ENCODE peak calls at places on chromosomes 11 and 22, in ten cellular contexts. F, Y, K, Z, U, V, J, O, X and S are unnamed samples.

GRCh38 chr11:33857924-33858323 is 34.0 kb downstream of the LMO2 start:
- DNase-seq in F (peak; percentile 63), Y (peak; percentile 72), K (peak; percentile 78), Z (peak; percentile 5), U (peak; percentile 69), V (peak; percentile 85), J (peak; percentile 27), O (peak; percentile 74), X (peak; percentile 74), S (peak; percentile 86)

GRCh38 chr11:128424271-128424709 is 163.1 kb downstream of the ETS1 start:
- DNase-seq in F (no peak), Y (no peak), K (no peak), Z (no peak), U (peak; percentile 60), V (peak; percentile 77), J (peak; percentile 38), O (peak; percentile 67), X (no peak), S (no peak)

GRCh38 chr11:118106789-118107335 is 20.1 kb upstream of the SMIM35 start:
- DNase-seq in F (no peak), Y (no peak), K (no peak), Z (no peak), U (no peak), V (no peak), J (no peak), O (no peak), X (no peak), S (no peak)

GRCh38 chr11:122756417-122756816 is 81.9 kb upstream of the CRTAM start:
- DNase-seq in F (no peak), Y (peak; percentile 91), K (no peak), Z (no peak), U (no peak), V (no peak), J (no peak), O (peak; percentile 33), X (peak; percentile 52), S (peak; percentile 79)

GRCh38 chr11:122851366-122852011 is 13.2 kb downstream of the CRTAM start:
- DNase-seq in F (no peak), Y (peak; percentile 65), K (no peak), Z (no peak), U (no peak), V (no peak), J (no peak), O (no peak), X (no peak), S (peak; percentile 54)

GRCh38 chr11:16610738-16611388 is 127.6 kb upstream of the C11orf58 start:
- DNase-seq in F (no peak), Y (no peak), K (peak; percentile 10), Z (no peak), U (peak; percentile 36), V (no peak), J (no peak), O (no peak), X (no peak), S (no peak)

GRCh38 chr11:84212467-84213390 is 926.6 kb upstream of the CCDC90B start:
- DNase-seq in F (peak; percentile 6), Y (no peak), K (no peak), Z (no peak), U (no peak), V (no peak), J (no peak), O (no peak), X (no peak), S (no peak)

GRCh38 chr22:25362883-25363240 is 143.4 kb downstream of the CRYBB2 start:
- DNase-seq in F (no peak), Y (no peak), K (peak; percentile 5), Z (no peak), U (no peak), V (peak; percentile 58), J (no peak), O (no peak), X (no peak), S (no peak)

GRCh38 chr22:38925571-38926041 is 31.8 kb upstream of the APOBEC3A start:
- DNase-seq in F (peak; percentile 40), Y (no peak), K (no peak), Z (no peak), U (no peak), V (no peak), J (peak; percentile 33), O (no peak), X (no peak), S (no peak)

GRCh38 chr22:38924197-38924952 is 33.0 kb upstream of the APOBEC3A start:
- DNase-seq in F (peak; percentile 79), Y (no peak), K (peak; percentile 97), Z (peak; percentile 69), U (peak; percentile 81), V (no peak), J (peak; percentile 91), O (peak; percentile 72), X (peak; percentile 88), S (no peak)

GRCh38 chr22:38923463-38924196 is 33.8 kb upstream of the APOBEC3A start:
- DNase-seq in F (peak; percentile 86), Y (no peak), K (peak; percentile 85), Z (peak; percentile 8), U (peak; percentile 72), V (peak; percentile 77), J (peak; percentile 89), O (peak; percentile 63), X (peak; percentile 77), S (no peak)

GRCh38 chr22:38930512-38930911 is 26.9 kb upstream of the APOBEC3A start:
- DNase-seq in F (no peak), Y (no peak), K (no peak), Z (no peak), U (no peak), V (no peak), J (no peak), O (no peak), X (no peak), S (no peak)

DNA sequence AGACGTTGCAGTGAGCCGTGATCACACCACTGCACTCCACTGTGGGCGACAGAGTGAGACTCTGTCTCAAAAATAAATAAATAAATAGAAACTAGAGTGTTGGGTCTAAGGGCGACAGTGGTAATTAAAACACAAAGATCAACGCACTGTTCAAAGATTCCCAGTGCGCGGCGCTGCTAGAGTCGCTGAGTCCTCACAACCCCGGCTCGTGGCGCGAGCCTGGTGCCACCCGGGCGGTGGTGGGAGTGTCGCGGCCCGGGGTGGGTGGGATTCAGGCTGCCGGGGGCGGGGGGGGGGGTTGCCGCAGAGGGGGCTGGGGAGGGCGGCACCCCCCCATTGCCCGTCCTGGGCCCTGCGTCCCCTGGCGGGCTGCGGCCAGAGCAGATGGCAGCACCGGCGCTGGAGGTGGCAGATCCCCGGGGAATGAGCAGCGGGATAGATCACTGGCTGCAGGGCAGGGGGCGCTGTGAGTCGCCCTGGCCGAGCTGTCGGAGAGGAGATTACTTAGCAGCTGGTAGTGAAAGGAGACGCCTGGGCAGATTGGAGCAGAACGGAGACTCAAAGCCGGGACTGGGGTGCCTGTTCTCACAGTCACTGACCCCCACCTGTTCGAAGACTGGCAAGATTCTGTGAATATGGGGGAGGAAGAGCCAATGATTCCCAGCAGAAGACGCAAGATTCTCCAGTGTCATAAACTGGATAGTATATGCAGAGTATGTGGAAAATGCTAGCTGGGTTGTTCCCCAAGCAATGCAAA is 30.2 kb upstream of the APOBEC3A start:
- DNase-seq in F (peak; percentile 32), Y (no peak), K (peak; percentile 91), Z (no peak), U (peak; percentile 83), V (peak; percentile 88), J (peak; percentile 39), O (peak; percentile 74), X (peak; percentile 88), S (peak; percentile 57)
- TF ChIP-seq CTCF in F (peak; percentile 42), Y (peak; percentile 24), K (peak; percentile 66), Z (peak; percentile 69), U (no peak), V (peak; percentile 62), J (peak; percentile 32), O (peak; percentile 78), X (peak; percentile 70), S (peak; percentile 61)

GRCh38 chr11:77411717-77412441 is 62.0 kb downstream of the PAK1 start:
- DNase-seq in F (peak; percentile 80), Y (peak; percentile 4), K (peak; percentile 89), Z (peak; percentile 28), U (peak; percentile 93), V (peak; percentile 93), J (peak; percentile 79), O (peak; percentile 81), X (peak; percentile 91), S (peak; percentile 87)
- TF ChIP-seq CTCF in F (no peak), Y (no peak), K (no peak), Z (peak; percentile 7), U (no peak), V (no peak), J (no peak), O (peak; percentile 16), X (no peak), S (no peak)

GRCh38 chr11:63944987-63945386 is 6.2 kb downstream of the NAA40 start:
- DNase-seq in F (peak; percentile 43), Y (no peak), K (peak; percentile 40), Z (no peak), U (peak; percentile 75), V (no peak), J (no peak), O (peak; percentile 45), X (peak; percentile 42), S (no peak)

GRCh38 chr11:63940786-63941185 is 2.0 kb downstream of the NAA40 start:
- DNase-seq in F (no peak), Y (peak; percentile 43), K (no peak), Z (no peak), U (no peak), V (no peak), J (no peak), O (no peak), X (no peak), S (no peak)

GRCh38 chr11:63942803-63943202 is 4.0 kb downstream of the NAA40 start:
- DNase-seq in F (no peak), Y (no peak), K (no peak), Z (no peak), U (peak; percentile 59), V (no peak), J (no peak), O (no peak), X (no peak), S (no peak)

GRCh38 chr11:63941901-63942300 is 3.1 kb downstream of the NAA40 start:
- DNase-seq in F (no peak), Y (no peak), K (no peak), Z (no peak), U (no peak), V (no peak), J (no peak), O (no peak), X (no peak), S (no peak)

DNA sequence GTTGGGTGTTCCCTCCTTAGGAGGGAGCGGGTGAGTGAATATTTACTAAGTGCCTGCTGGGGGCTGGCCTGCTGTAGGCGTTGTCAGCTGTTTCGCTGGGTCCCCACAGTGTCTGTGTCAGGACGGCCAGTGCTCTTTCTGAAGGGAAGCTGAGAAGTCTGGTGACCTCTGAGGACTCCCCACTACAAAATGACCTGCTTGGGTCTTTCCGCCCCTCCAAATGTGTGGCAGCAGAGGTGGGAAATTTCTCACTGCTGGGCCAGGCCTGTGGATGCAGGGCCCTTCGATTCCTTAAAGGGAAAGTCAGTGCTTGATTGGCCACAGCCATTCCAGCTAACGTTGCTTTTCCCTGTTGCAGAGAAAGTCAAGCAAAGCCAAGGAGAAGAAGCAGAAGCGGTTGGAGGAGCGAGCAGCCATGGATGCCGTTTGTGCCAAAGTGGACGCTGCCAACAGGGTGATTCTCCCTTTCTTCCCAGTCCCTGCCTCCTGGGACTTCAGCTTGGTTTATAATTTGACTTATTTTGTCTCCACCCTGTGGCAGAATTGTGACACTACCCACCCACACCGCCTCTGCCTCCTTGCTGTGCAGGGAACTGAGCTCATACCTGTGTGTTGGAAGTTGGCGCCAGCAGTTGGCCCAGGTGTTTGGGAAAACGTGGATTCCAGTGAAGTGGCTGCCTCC is 6.8 kb downstream of the NAA40 start:
- DNase-seq in F (peak; percentile 82), Y (peak; percentile 62), K (peak; percentile 86), Z (peak; percentile 39), U (peak; percentile 72), V (peak; percentile 73), J (peak; percentile 42), O (peak; percentile 55), X (peak; percentile 75), S (peak; percentile 72)
- TF ChIP-seq CTCF in F (peak; percentile 67), Y (peak; percentile 83), K (peak; percentile 53), Z (peak; percentile 68), U (peak; percentile 67), V (peak; percentile 66), J (peak; percentile 69), O (peak; percentile 86), X (peak; percentile 72), S (peak; percentile 71)

GRCh38 chr11:86460461-86461404 is 86.0 kb downstream of the CCDC81 start:
- DNase-seq in F (peak; percentile 54), Y (no peak), K (no peak), Z (no peak), U (no peak), V (no peak), J (peak; percentile 38), O (no peak), X (no peak), S (no peak)
- TF ChIP-seq CTCF in F (no peak), Y (no peak), K (no peak), Z (no peak), U (no peak), V (no peak), J (no peak), O (no peak), X (no peak), S (no peak)